ENCODE peak calls at places on chromosomes 4 and X, in eight cellular contexts. C is stimulated activated CD4-positive, alpha-beta T cell treated with anti-CD3 and anti-CD28 coated beads, Interleukin-15, amount 100 ng/mL, for 1 hour; Q is RWPE1; R is HuH-7.5; X is aorta; H is activated CD4-positive, alpha-beta T cell treated with anti-CD3 and anti-CD28 coated beads for 4 hours; O is choroid plexus epithelial cell; Z is hippocampal formation. Y is an unnamed sample.

GRCh38 chr4:161252520-161253141 is 911.2 kb downstream of the FSTL5 start:
- DNase-seq in Z (no peak), O (peak; percentile 53), R (peak; percentile 11), X (no peak), H (no peak), Q (peak; percentile 15), C (no peak), Y (no peak)

GRCh38 chr4:176377705-176378302 is 58.0 kb downstream of the SPCS3 start:
- DNase-seq in C (no peak), H (no peak), Z (no peak), O (peak; percentile 46), R (no peak), Q (peak; percentile 27), X (no peak), Y (no peak)

GRCh38 chrX:129957241-129958099 is 25.0 kb upstream of the BCORL1 start:
- DNase-seq in Q (peak; percentile 36), R (peak; percentile 68), H (peak; percentile 41), O (peak; percentile 40), X (peak; percentile 84), Z (peak; percentile 13), C (peak; percentile 29), Y (peak; percentile 60)

GRCh38 chrX:40323977-40324376 is 226.2 kb upstream of the BCOR start:
- DNase-seq in Z (no peak), R (no peak), O (no peak), H (no peak), Q (no peak), C (no peak), X (no peak), Y (no peak)

GRCh38 chr4:30929649-30930048 is 209.5 kb downstream of the PCDH7 start:
- DNase-seq in Z (no peak), H (no peak), Q (no peak), X (no peak), O (no peak), C (no peak), R (no peak), Y (no peak)

GRCh38 chr4:116439330-116439729 is 646.0 kb downstream of the TRAM1L1 start:
- DNase-seq in R (no peak), C (no peak), X (no peak), Z (no peak), H (no peak), O (no peak), Q (no peak), Y (no peak)

GRCh38 chrX:141975839-141976238 is 72.1 kb downstream of the MAGEC1 start:
- DNase-seq in O (no peak), R (no peak), H (no peak), X (no peak), Q (no peak), C (no peak), Z (no peak), Y (no peak)

GRCh38 chr4:11609751-11610150 is 181.1 kb upstream of the HS3ST1 start:
- DNase-seq in H (no peak), X (no peak), R (no peak), Z (no peak), C (no peak), O (no peak), Q (no peak), Y (no peak)

GRCh38 chrX:15834051-15834450 is 20.6 kb downstream of the AP1S2 start:
- DNase-seq in O (no peak), X (no peak), C (no peak), Q (no peak), R (no peak), Z (no peak), H (no peak), Y (no peak)

Y was measured in adrenal gland.